ENCODE peak calls at places on chromosomes 2 and 18, in six cellular contexts. Y is tibial artery, Z is AG04450, J is epithelial cell of esophagus, K is mammary epithelial cell, A is heart right ventricle. T is an unnamed sample.

GRCh38 chr2:47636176-47636575 is 146.8 kb upstream of the MSH6 start:
- DNase-seq in A (no peak), Z (no peak), J (no peak), K (no peak), Y (no peak), T (no peak)

GRCh38 chr18:66013976-66014375 is 263.2 kb downstream of the CDH7 start:
- DNase-seq in A (no peak), K (peak; percentile 0), Y (no peak), J (peak; percentile 65), Z (no peak), T (no peak)

GRCh38 chr2:230068658-230069080 is at the start of gene SLC16A14:
- DNase-seq in Y (no peak), J (peak; percentile 73), K (peak; percentile 55), A (no peak), Z (peak; percentile 16), T (peak; percentile 24)

GRCh38 chr18:63299837-63300787 is 19.5 kb downstream of the BCL2 start:
- DNase-seq in Z (no peak), J (no peak), A (no peak), K (no peak), Y (no peak), T (no peak)

GRCh38 chr2:202051499-202052161 is 18.0 kb downstream of the FZD7 start:
- DNase-seq in J (no peak), Y (no peak), K (no peak), A (no peak), Z (no peak), T (peak; percentile 70)

GRCh38 chr2:98356729-98357128 is 10.5 kb downstream of the CNGA3 start:
- DNase-seq in Y (no peak), A (no peak), Z (no peak), J (peak; percentile 20), K (no peak), T (no peak)

GRCh38 chr2:66762761-66763160 is 327.8 kb downstream of the MEIS1 start:
- DNase-seq in A (no peak), Z (no peak), Y (no peak), J (no peak), K (no peak), T (no peak)

GRCh38 chr2:36973320-36973719 is 7.0 kb upstream of the STRN start:
- DNase-seq in Z (no peak), J (no peak), Y (no peak), K (no peak), A (no peak), T (no peak)

GRCh38 chr2:132416080-132416911 is at the start of gene GPR39:
- DNase-seq in A (peak; percentile 37), Y (peak; percentile 71), Z (peak; percentile 93), K (peak; percentile 99), J (peak; percentile 99), T (peak; percentile 80)

GRCh38 chr2:54952978-54953456 is 97.2 kb downstream of the RTN4 start:
- DNase-seq in Z (no peak), K (no peak), J (no peak), Y (no peak), A (no peak), T (no peak)

GRCh38 chr18:53153281-53153680 is 813.3 kb downstream of the DCC start:
- DNase-seq in K (no peak), Z (no peak), A (no peak), J (no peak), Y (no peak), T (no peak)

GRCh38 chr2:10475221-10475722 is 27.1 kb upstream of the ODC1 start:
- DNase-seq in Y (peak; percentile 57), A (no peak), J (no peak), K (no peak), Z (no peak), T (no peak)

GRCh38 chr2:2178921-2179320 is 152.2 kb downstream of the MYT1L start:
- DNase-seq in A (no peak), Y (no peak), K (no peak), Z (no peak), J (no peak), T (no peak)

GRCh38 chr18:136433-136832 is 21.9 kb upstream of the USP14 start:
- DNase-seq in A (no peak), J (no peak), Z (no peak), Y (no peak), K (no peak), T (no peak)

GRCh38 chr2:146982393-146982846 is 862.4 kb upstream of the ACVR2A start:
- DNase-seq in Y (peak; percentile 73), A (no peak), K (peak; percentile 94), Z (peak; percentile 13), J (peak; percentile 85), T (no peak)

GRCh38 chr2:186554450-186554849 is 35.4 kb upstream of the ITGAV start:
- DNase-seq in Z (no peak), J (peak; percentile 71), Y (no peak), A (no peak), K (no peak), T (no peak)

GRCh38 chr2:143877056-143877455 is 642.9 kb downstream of the ZEB2 start:
- DNase-seq in K (no peak), Y (no peak), J (no peak), Z (no peak), A (no peak), T (no peak)

GRCh38 chr18:63236417-63236816 is 83.2 kb downstream of the BCL2 start:
- DNase-seq in A (no peak), Y (no peak), K (no peak), J (no peak), Z (no peak), T (no peak)

GRCh38 chr2:20169796-20170467 is 55.0 kb downstream of the SDC1 start:
- DNase-seq in Z (no peak), K (no peak), Y (no peak), J (peak; percentile 75), A (no peak), T (no peak)

GRCh38 chr2:182422864-182423263 is 4.0 kb downstream of the PDE1A start:
- DNase-seq in K (no peak), Y (no peak), J (no peak), A (no peak), Z (no peak), T (no peak)

GRCh38 chr2:182426082-182426914 is 538 bp downstream of the PDE1A start:
- DNase-seq in J (no peak), Z (no peak), K (no peak), Y (no peak), A (no peak), T (no peak)

GRCh38 chr2:182432051-182432450 is 5.2 kb upstream of the PDE1A start:
- DNase-seq in A (no peak), J (no peak), Y (no peak), Z (no peak), K (no peak), T (no peak)

DNA sequence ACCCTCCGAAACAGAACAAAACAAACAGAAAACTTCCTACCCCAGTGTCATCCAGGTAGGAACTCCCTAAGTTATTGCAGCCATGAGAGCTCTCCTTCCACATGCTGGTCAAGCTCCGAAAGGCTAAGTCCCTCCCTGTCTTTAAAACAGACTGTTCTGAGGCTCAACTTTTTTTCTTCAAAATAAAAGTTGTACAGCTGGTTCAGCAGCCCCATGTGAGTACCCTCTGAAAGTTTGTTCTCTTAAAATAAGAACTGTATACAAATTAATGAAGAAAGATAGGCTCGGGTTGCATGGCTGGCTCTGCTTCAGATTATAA is at the start of gene PDE1A:
- DNase-seq in A (no peak), Z (no peak), Y (no peak), J (no peak), K (no peak), T (no peak)
- H3K4me3 ChIP-seq in A (peak within 1 kb of the TSS; percentile 52), Z (peak within 1 kb of the TSS; percentile 30), Y (peak within 1 kb of the TSS; percentile 52), J (no peak within 1 kb of the TSS), K (no peak within 1 kb of the TSS), T (no peak within 1 kb of the TSS)

GRCh38 chr2:195410272-195410671 is 246.8 kb upstream of the SLC39A10 start:
- DNase-seq in J (no peak), K (no peak), Z (no peak), A (no peak), Y (no peak), T (no peak)

GRCh38 chr2:195408811-195409210 is 248.2 kb upstream of the SLC39A10 start:
- DNase-seq in Z (no peak), J (no peak), Y (no peak), K (no peak), A (no peak), T (no peak)

GRCh38 chr2:195413944-195414343 is 243.1 kb upstream of the SLC39A10 start:
- DNase-seq in Z (no peak), A (no peak), K (no peak), J (no peak), Y (no peak), T (no peak)

GRCh38 chr2:195413422-195413821 is 243.6 kb upstream of the SLC39A10 start:
- DNase-seq in A (no peak), J (no peak), Z (peak; percentile 30), Y (no peak), K (no peak), T (no peak)

DNA sequence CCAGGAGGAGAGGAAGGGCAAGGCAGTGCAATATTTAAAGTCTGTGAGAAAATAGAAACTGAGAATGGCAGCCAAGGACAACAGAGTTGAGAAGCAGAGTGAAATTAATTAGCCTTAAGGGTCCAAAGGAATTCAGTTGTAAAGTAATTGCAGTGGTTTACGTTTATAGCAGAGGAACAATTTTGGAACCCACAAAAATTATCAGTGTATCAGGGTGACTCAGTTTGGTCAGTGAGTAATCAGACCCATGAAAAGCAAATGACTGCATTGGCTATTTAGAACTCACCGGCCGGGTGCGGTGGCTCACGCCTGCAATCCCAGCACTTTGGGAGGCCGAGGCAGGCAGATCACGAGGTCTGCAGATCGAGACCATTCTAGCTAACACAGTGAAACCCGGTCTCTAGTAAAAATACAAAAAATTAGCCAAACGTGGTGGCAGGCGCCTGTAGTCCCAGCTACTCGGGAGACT is 245.8 kb upstream of the SLC39A10 start:
- DNase-seq in K (peak; percentile 85), J (no peak), Y (no peak), A (no peak), Z (no peak), T (peak; percentile 4)
- H3K4me3 ChIP-seq in K (no peak overlapping the region), J (no peak overlapping the region), Y (no peak overlapping the region), A (no peak overlapping the region), Z (no peak overlapping the region), T (no peak overlapping the region)

DNA sequence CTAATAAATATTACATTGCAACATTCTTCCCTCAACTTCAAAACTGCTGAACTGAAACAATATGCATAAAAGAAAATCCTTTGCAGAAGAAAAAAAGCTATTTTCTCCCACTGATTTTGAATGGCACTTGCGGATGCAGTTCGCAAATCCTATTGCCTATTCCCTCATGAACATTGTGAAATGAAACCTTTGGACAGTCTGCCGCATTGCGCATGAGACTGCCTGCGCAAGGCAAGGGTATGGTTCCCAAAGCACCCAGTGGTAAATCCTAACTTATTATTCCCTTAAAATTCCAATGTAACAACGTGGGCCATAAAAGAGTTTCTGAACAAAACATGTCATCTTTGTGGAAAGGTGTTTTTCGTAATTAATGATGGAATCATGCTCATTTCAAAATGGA is 8.4 kb downstream of the HOXD8 start:
- DNase-seq in Z (no peak), K (no peak), A (no peak), J (no peak), Y (no peak), T (no peak)
- H3K4me3 ChIP-seq in Z (no peak overlapping the region), K (no peak overlapping the region), A (no peak overlapping the region), J (no peak overlapping the region), Y (no peak overlapping the region), T (no peak overlapping the region)

DNA sequence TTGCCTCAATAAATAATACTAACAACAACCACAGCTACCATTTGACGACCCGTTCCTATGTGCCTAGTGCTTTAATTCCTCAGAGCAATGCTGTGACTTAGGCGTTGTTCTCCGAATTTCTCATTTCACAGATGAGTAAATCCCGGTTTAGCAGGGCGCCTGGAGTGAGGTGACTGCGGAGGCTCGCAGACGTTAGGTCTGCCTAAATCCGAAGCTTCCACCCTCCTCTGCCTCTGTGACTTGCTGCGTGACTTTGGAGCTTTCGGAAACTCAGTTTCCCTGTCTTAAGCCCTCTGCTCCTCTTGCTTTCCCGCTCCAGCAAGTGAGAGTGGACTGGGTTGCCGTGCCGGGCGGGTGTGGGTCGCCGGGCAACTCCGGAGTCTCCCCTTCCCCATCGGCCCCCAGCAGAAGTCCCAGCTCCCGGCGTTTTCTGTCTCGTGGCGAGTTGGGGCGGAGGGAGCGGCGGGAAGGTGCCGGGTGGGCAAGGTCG is 711 bp upstream of the ATOH8 start:
- DNase-seq in Y (no peak), K (no peak), Z (no peak), A (no peak), J (no peak), T (no peak)
- H3K4me3 ChIP-seq in Y (peak overlapping the region; percentile 96), K (no peak overlapping the region), Z (peak overlapping the region; percentile 71), A (peak overlapping the region; percentile 69), J (no peak overlapping the region), T (peak overlapping the region; percentile 53)